ENCODE peak calls at places on chromosomes 1 and 21, in four cellular contexts. B is lower lobe of right lung; C is LNCaP clone FGC; X is stimulated activated CD8-positive, alpha-beta memory T cell treated with anti-CD3 and anti-CD28 coated beads, Interleukin-4, amount 100 ng/mL, for 24 hours. H is an unnamed sample.

GRCh38 chr1:230354005-230354404 is 72.1 kb downstream of the PGBD5 start:
- DNase-seq in X (no peak), B (no peak), C (no peak), H (no peak)

GRCh38 chr1:24074196-24074595 is 37.7 kb downstream of the MYOM3 start:
- DNase-seq in X (no peak), C (no peak), B (peak; percentile 18), H (no peak)

GRCh38 chr1:167854184-167854583 is 59.8 kb downstream of the ADCY10 start:
- DNase-seq in X (no peak), B (no peak), C (peak; percentile 72), H (no peak)

GRCh38 chr1:39150779-39151178 is 53.7 kb upstream of the MACF1 start:
- DNase-seq in B (no peak), X (no peak), C (peak; percentile 67), H (no peak)

GRCh38 chr21:45246535-45247320 is 41.0 kb downstream of the POFUT2 start:
- DNase-seq in B (no peak), C (no peak), X (no peak), H (no peak)

GRCh38 chr1:233347338-233347737 is 19.8 kb downstream of the MAP3K21 start:
- DNase-seq in X (no peak), C (no peak), B (no peak), H (no peak)

GRCh38 chr1:48644950-48645605 is 131.6 kb downstream of the BEND5 start:
- DNase-seq in X (no peak), B (no peak), C (no peak), H (no peak)

GRCh38 chr1:9203623-9204022 is 31.0 kb upstream of the H6PD start:
- DNase-seq in X (no peak), B (no peak), C (no peak), H (no peak)

GRCh38 chr1:204255225-204255624 is 41.4 kb upstream of the GOLT1A start:
- DNase-seq in B (no peak), C (no peak), X (no peak), H (no peak)

GRCh38 chr1:112721966-112722524 is 6.9 kb upstream of the PPM1J start:
- DNase-seq in X (no peak), C (no peak), B (no peak), H (no peak)

GRCh38 chr1:151326619-151327222 is 495 bp downstream of the PI4KB start:
- DNase-seq in B (peak; percentile 74), X (peak; percentile 34), C (no peak), H (peak; percentile 88)

GRCh38 chr1:160876311-160876710 is 8.7 kb downstream of the ITLN1 start:
- DNase-seq in B (no peak), X (no peak), C (no peak), H (no peak)

GRCh38 chr1:210072891-210073509 is 135.0 kb downstream of the SYT14 start:
- DNase-seq in B (no peak), C (no peak), X (no peak), H (no peak)

GRCh38 chr1:70528591-70529333 is 117.7 kb downstream of the CTH start:
- DNase-seq in B (no peak), X (no peak), C (no peak), H (peak; percentile 35)

GRCh38 chr21:46557919-46558392 is 46.9 kb downstream of the S100B start:
- DNase-seq in C (no peak), B (no peak), X (no peak), H (no peak)

GRCh38 chr1:56435434-56436337 is 143.7 kb downstream of the PLPP3 start:
- DNase-seq in X (no peak), C (no peak), B (no peak), H (no peak)

GRCh38 chr1:222792744-222793143 is 22.1 kb upstream of the DISP1 start:
- DNase-seq in X (no peak), B (no peak), C (no peak), H (peak; percentile 22)

GRCh38 chr1:157770442-157771043 is 6.4 kb downstream of the FCRL2 start:
- DNase-seq in X (no peak), B (no peak), C (no peak), H (no peak)

GRCh38 chr1:11787251-11787803 is 18.4 kb downstream of the MTHFR start:
- DNase-seq in C (no peak), X (no peak), B (peak; percentile 84), H (no peak)

GRCh38 chr1:11335417-11336070 is 62.5 kb downstream of the UBIAD1 start:
- DNase-seq in X (peak; percentile 5), B (no peak), C (no peak), H (peak; percentile 86)

GRCh38 chr1:11944358-11944981 is 10.0 kb downstream of the PLOD1 start:
- DNase-seq in X (no peak), B (no peak), C (no peak), H (no peak)

GRCh38 chr1:21775985-21776562 is 6.9 kb downstream of the USP48 start:
- DNase-seq in C (no peak), B (no peak), X (no peak), H (no peak)

GRCh38 chr1:205158048-205158616 is 36.4 kb upstream of the RBBP5 start:
- DNase-seq in C (no peak), B (no peak), X (no peak), H (no peak)

GRCh38 chr1:235127774-235128452 is 724 bp downstream of the TOMM20 start:
- DNase-seq in X (no peak), B (no peak), C (no peak), H (no peak)

GRCh38 chr1:18008116-18008515 is 99.5 kb upstream of the IGSF21 start:
- DNase-seq in B (no peak), C (no peak), X (no peak), H (no peak)

GRCh38 chr1:235708390-235708962 is 58.9 kb upstream of the GNG4 start:
- DNase-seq in B (no peak), C (no peak), X (no peak), H (no peak)

GRCh38 chr1:5644281-5645134 is 347.7 kb downstream of the NPHP4 start:
- DNase-seq in B (no peak), X (no peak), C (no peak), H (no peak)

GRCh38 chr1:222096883-222097282 is 355.0 kb upstream of the DUSP10 start:
- DNase-seq in C (no peak), X (no peak), B (no peak), H (no peak)

GRCh38 chr1:36300526-36300925 is 5.6 kb upstream of the SH3D21 start:
- DNase-seq in X (no peak), C (no peak), B (no peak), H (no peak)

GRCh38 chr1:36346741-36347370 is 23.4 kb upstream of the EVA1B start:
- DNase-seq in C (no peak), B (no peak), X (no peak), H (no peak)

H was measured in GM10248.